ENCODE peak calls at places on chromosomes 13 and 19, in six cellular contexts. Z, O, M, A, U and J are unnamed samples.

GRCh38 chr19:739998-740715 is 10.8 kb upstream of the MISP start:
- DNase-seq in A (no peak), U (no peak), Z (no peak), O (no peak), M (no peak), J (no peak)

GRCh38 chr13:91400094-91400462 is 1.7 kb downstream of the GPC5 start:
- DNase-seq in O (no peak), U (no peak), A (no peak), M (no peak), Z (no peak), J (no peak)

GRCh38 chr13:45817833-45818232 is 33.7 kb downstream of the SIAH3 start:
- DNase-seq in O (no peak), A (no peak), M (no peak), U (no peak), Z (no peak), J (no peak)

GRCh38 chr19:12872941-12873890 is 8.0 kb downstream of the DNASE2 start:
- DNase-seq in Z (peak), A (peak), O (no peak), U (peak), M (no peak), J (peak)

GRCh38 chr19:33671211-33671610 is 49.5 kb downstream of the CHST8 start:
- DNase-seq in U (no peak), M (no peak), O (no peak), A (no peak), Z (no peak), J (no peak)

GRCh38 chr19:18745931-18746330 is 45.2 kb downstream of the COMP start:
- DNase-seq in O (no peak), M (no peak), U (no peak), A (peak), Z (no peak), J (no peak)

GRCh38 chr19:28977826-28978225 is 235.1 kb downstream of the UQCRFS1 start:
- DNase-seq in M (no peak), O (no peak), U (no peak), Z (no peak), A (no peak), J (no peak)

GRCh38 chr13:25214371-25215252 is 42.5 kb upstream of the AMER2 start:
- DNase-seq in O (no peak), A (no peak), M (no peak), Z (peak), U (peak), J (no peak)

GRCh38 chr19:30689474-30689873 is 317.3 kb downstream of the ZNF536 start:
- DNase-seq in A (no peak), U (no peak), M (no peak), Z (no peak), O (no peak), J (no peak)

GRCh38 chr19:10290876-10291553 is 1.3 kb downstream of the ICAM5 start:
- DNase-seq in Z (peak), U (peak), M (no peak), O (no peak), A (peak), J (peak)

GRCh38 chr13:21957833-21958232 is 287.0 kb downstream of the FGF9 start:
- DNase-seq in A (no peak), U (no peak), O (no peak), Z (peak), M (no peak), J (no peak)

GRCh38 chr19:34957830-34958751 is 5.9 kb downstream of the ZNF792 start:
- DNase-seq in U (no peak), A (no peak), Z (no peak), O (no peak), M (no peak), J (no peak)

GRCh38 chr13:66210677-66211076 is 1019.5 kb downstream of the PCDH9 start:
- DNase-seq in O (no peak), Z (peak), A (no peak), U (peak), M (no peak), J (peak)

GRCh38 chr13:97505022-97505421 is 71.1 kb downstream of the RAP2A start:
- DNase-seq in A (no peak), U (no peak), M (no peak), Z (no peak), O (no peak), J (no peak)

GRCh38 chr19:14183741-14184395 is 22.1 kb downstream of the ADGRL1 start:
- DNase-seq in Z (no peak), M (no peak), A (no peak), U (no peak), O (no peak), J (no peak)

DNA sequence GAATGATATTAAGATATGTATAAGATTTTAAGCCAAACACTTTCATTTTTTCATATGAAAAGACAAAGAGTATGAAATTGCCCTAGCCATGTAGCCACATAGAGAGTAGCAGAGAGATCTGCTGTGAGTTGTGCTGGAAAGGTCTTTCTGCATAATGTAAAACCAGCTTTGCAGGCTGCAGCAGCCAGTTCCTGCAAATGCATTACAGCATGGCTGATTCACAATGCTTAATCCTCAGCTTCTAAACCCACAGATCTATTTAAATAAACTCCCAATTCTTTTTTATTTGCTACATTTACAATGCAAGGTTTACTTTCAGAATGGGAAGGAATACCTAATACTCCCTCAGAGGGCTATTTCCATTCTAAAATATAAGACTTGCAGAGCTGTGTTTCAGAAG is 185.6 kb upstream of the STARD13 start:
- DNase-seq in M (no peak), Z (peak), U (peak), O (no peak), A (no peak), J (no peak)
- H3K4ac ChIP-seq in M (no peak), Z (no peak), U (no peak), O (no peak), A (no peak), J (no peak)

GRCh38 chr13:40192516-40193257 is 473.8 kb downstream of the FOXO1 start:
- DNase-seq in Z (no peak), M (no peak), O (no peak), A (no peak), U (no peak), J (no peak)
- H2AFZ ChIP-seq in Z (no peak), M (no peak), O (peak), A (no peak), U (no peak), J (no peak)

GRCh38 chr19:42283248-42284065 is 14.4 kb downstream of the CIC start:
- DNase-seq in M (no peak), O (peak), U (peak), A (peak), Z (peak), J (peak)

GRCh38 chr19:42284641-42285341 is 15.7 kb downstream of the CIC start:
- DNase-seq in O (peak), A (peak), M (no peak), U (peak), Z (no peak), J (peak)

GRCh38 chr19:42285546-42285945 is 16.4 kb upstream of the PRR19 start:
- DNase-seq in M (no peak), A (peak), O (no peak), Z (no peak), U (no peak), J (no peak)

GRCh38 chr19:42282810-42283247 is 13.8 kb downstream of the CIC start:
- DNase-seq in O (no peak), U (no peak), A (no peak), Z (no peak), M (no peak), J (no peak)

DNA sequence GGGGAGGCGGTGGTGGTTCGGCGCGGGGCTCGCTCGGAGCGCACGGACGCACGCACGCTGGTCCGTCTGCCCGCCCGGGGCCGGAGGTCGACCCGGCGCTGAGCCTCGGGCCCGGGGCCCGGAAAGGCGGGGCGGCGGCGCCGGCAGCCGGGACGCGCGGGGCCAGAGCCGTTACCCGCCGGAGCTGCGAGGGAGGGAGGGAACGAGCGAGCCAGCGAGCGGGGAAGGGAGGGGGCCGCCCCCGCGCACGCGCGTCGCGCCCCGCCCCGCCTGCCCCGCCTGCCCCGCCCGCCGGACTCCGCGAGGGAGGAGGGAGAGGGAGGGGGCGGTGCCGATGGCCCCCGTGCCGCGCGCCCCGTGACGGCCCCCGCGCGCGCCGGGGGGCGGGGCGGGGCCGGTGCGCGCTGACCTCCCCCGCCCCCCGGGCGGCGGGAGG is 15.0 kb downstream of the CIC start:
- DNase-seq in U (peak), O (peak), Z (peak), A (no peak), M (no peak), J (peak)
- H3K4ac ChIP-seq in U (no peak), O (no peak), Z (peak), A (no peak), M (no peak), J (peak)

GRCh38 chr13:61316647-61317046 is 99.0 kb downstream of the PCDH20 start:
- DNase-seq in O (no peak), M (peak), A (peak), Z (no peak), U (no peak), J (no peak)
- H2AFZ ChIP-seq in O (peak), M (peak), A (no peak), Z (no peak), U (no peak), J (no peak)

GRCh38 chr13:48317511-48317981 is 14.0 kb downstream of the RB1 start:
- DNase-seq in M (no peak), Z (no peak), U (no peak), O (no peak), A (no peak), J (no peak)

GRCh38 chr13:48320396-48320790 is 16.8 kb downstream of the RB1 start:
- DNase-seq in Z (no peak), M (no peak), O (no peak), U (no peak), A (no peak), J (no peak)

GRCh38 chr13:48319458-48320395 is 16.2 kb downstream of the RB1 start:
- DNase-seq in A (no peak), O (no peak), U (no peak), M (no peak), Z (no peak), J (peak)

GRCh38 chr13:48318014-48318713 is 14.6 kb downstream of the RB1 start:
- DNase-seq in U (no peak), Z (no peak), A (no peak), M (no peak), O (no peak), J (no peak)

GRCh38 chr13:48318714-48319457 is 15.3 kb downstream of the RB1 start:
- DNase-seq in M (no peak), O (no peak), Z (no peak), U (no peak), A (no peak), J (peak)
- H3K4ac ChIP-seq in M (no peak), O (no peak), Z (no peak), U (no peak), A (no peak), J (no peak)

DNA sequence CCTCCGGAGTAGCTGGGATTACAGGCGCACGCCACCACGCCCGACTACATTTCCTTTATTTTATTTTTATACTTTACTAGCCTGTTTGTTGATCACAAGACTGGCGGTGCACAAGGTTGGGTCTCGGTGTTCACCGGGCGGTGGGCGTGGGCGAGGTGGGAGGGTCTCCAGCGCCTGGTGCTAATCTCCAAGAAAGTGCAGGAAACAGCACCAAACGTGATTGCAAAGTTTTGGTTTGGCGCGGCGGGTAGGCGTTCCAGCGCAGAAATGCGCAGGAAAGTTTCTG is 24.1 kb upstream of the ZNF850 start:
- DNase-seq in U (no peak), M (no peak), Z (no peak), A (no peak), O (no peak), J (no peak)
- H2AFZ ChIP-seq in U (peak), M (peak), Z (peak), A (no peak), O (no peak), J (peak)

GRCh38 chr19:2488942-2489731 is 13.2 kb downstream of the GADD45B start:
- DNase-seq in U (peak), O (no peak), M (no peak), Z (no peak), A (no peak), J (no peak)
- H3K4ac ChIP-seq in U (peak), O (no peak), M (no peak), Z (no peak), A (no peak), J (no peak)

GRCh38 chr13:80551650-80552497 is 210.9 kb upstream of the SPRY2 start:
- DNase-seq in U (no peak), Z (no peak), O (no peak), A (no peak), M (no peak), J (no peak)
- H2AFZ ChIP-seq in U (no peak), Z (no peak), O (peak), A (no peak), M (no peak), J (no peak)

DNA sequence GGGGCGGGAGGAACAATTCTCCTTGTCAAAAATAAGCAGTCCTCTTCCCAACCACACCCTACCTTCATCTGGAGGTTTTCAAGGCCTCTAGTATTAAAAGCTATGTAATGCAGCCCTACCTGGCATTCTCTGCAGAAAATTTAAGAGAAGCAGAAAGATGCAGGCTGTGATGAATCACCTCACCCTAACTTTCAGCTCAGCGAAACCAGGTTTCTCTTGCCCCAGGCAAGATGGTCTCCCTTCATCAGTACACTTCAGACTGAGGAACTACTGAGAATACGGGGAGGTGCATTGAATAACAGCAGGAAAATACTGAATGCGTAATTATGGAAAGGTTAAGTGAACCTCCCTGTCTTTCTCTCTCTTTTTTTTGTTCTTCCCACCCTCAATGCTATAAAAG is 437.6 kb upstream of the KLF12 start:
- DNase-seq in A (no peak), M (no peak), Z (no peak), O (no peak), U (no peak), J (no peak)
- H3K4ac ChIP-seq in A (no peak), M (no peak), Z (no peak), O (no peak), U (no peak), J (no peak)

GRCh38 chr19:47826800-47827199 is 5.1 kb downstream of the CRX start:
- DNase-seq in O (no peak), A (no peak), Z (no peak), U (no peak), M (no peak), J (no peak)
- H2AFZ ChIP-seq in O (no peak), A (no peak), Z (no peak), U (no peak), M (no peak), J (no peak)